ENCODE peak calls at places on chromosome 4, in four cellular contexts. C is BJ, Q is NAMALWA, Z is NT2/D1. M is an unnamed sample.

GRCh38 chr4:186217733-186218293 is 9.5 kb upstream of the KLKB1 start:
- DNase-seq in Q (peak; percentile 35), Z (no peak), C (no peak), M (no peak)

GRCh38 chr4:1195109-1195671 is 22.8 kb upstream of the SPON2 start:
- DNase-seq in Z (no peak), Q (no peak), C (no peak), M (no peak)

GRCh38 chr4:181854142-181854541 is 389.1 kb upstream of the TENM3 start:
- DNase-seq in Q (no peak), C (no peak), Z (no peak), M (no peak)

GRCh38 chr4:40251366-40251765 is 54.5 kb downstream of the RHOH start:
- DNase-seq in Q (no peak), Z (no peak), C (no peak), M (no peak)

GRCh38 chr4:182913621-182914020 is 3.6 kb downstream of the DCTD start:
- DNase-seq in C (no peak), Q (no peak), Z (no peak), M (no peak)

GRCh38 chr4:126799471-126799870 is 833.3 kb upstream of the INTU start:
- DNase-seq in Q (no peak), C (no peak), Z (no peak), M (no peak)

GRCh38 chr4:137609693-137610450 is 77.6 kb upstream of the PCDH18 start:
- DNase-seq in C (peak; percentile 66), Q (no peak), Z (no peak), M (no peak)

GRCh38 chr4:4284827-4285618 is 4.9 kb downstream of the LYAR start:
- DNase-seq in Q (no peak), Z (no peak), C (no peak), M (no peak)

GRCh38 chr4:161949941-161950725 is 213.7 kb downstream of the FSTL5 start:
- DNase-seq in Q (no peak), Z (no peak), C (peak; percentile 13), M (peak; percentile 19)

GRCh38 chr4:72209600-72209999 is 177.8 kb downstream of the NPFFR2 start:
- DNase-seq in Q (no peak), C (no peak), Z (no peak), M (no peak)

GRCh38 chr4:122742933-122743829 is 10.7 kb downstream of the BBS12 start:
- DNase-seq in C (no peak), Q (no peak), Z (no peak), M (no peak)

GRCh38 chr4:139773560-139774318 is 108.1 kb downstream of the MGST2 start:
- DNase-seq in Q (no peak), Z (no peak), C (no peak), M (no peak)

GRCh38 chr4:144716778-144717177 is 70.8 kb downstream of the HHIP start:
- DNase-seq in Q (no peak), C (no peak), Z (no peak), M (no peak)